ENCODE peak calls at places on chromosomes 7 and 10, in five cellular contexts. B, U, Q, S and F are unnamed samples.

GRCh38 chr10:3866347-3866746 is 81.3 kb upstream of the KLF6 start:
- DNase-seq in B (no peak), S (no peak), U (no peak), Q (no peak), F (no peak)

GRCh38 chr7:15291707-15292106 is 270.1 kb downstream of the AGMO start:
- DNase-seq in U (no peak), B (no peak), S (no peak), Q (no peak), F (no peak)

GRCh38 chr7:89334785-89335184 is 539.2 kb upstream of the TEX47 start:
- DNase-seq in U (peak), S (peak), Q (peak), B (no peak), F (no peak)

GRCh38 chr10:93267521-93267920 is 193.8 kb downstream of the CYP26A1 start:
- DNase-seq in B (no peak), Q (no peak), U (no peak), S (no peak), F (no peak)

GRCh38 chr7:158302274-158303070 is 285.2 kb downstream of the PTPRN2 start:
- DNase-seq in B (no peak), S (no peak), U (no peak), Q (no peak), F (no peak)

GRCh38 chr7:119086026-119086425 is 861.5 kb downstream of the ANKRD7 start:
- DNase-seq in U (no peak), B (no peak), S (no peak), Q (no peak), F (no peak)

GRCh38 chr7:143411976-143412708 is 3.5 kb upstream of the EPHA1 start:
- DNase-seq in S (no peak), Q (no peak), B (no peak), U (no peak), F (no peak)

GRCh38 chr7:4042402-4042801 is 639.7 kb upstream of the FOXK1 start:
- DNase-seq in S (no peak), U (peak), Q (no peak), B (no peak), F (no peak)

GRCh38 chr7:150335101-150335773 is 6.2 kb downstream of the RARRES2 start:
- DNase-seq in U (no peak), Q (no peak), B (no peak), S (no peak), F (no peak)

GRCh38 chr10:112696587-112696986 is 249.6 kb downstream of the VTI1A start:
- DNase-seq in S (no peak), U (no peak), B (no peak), Q (no peak), F (no peak)

GRCh38 chr10:14560794-14561765 is 213.6 kb downstream of the FAM107B start:
- DNase-seq in B (no peak), Q (no peak), S (no peak), U (no peak), F (no peak)

GRCh38 chr7:148264933-148265557 is 325.5 kb upstream of the C7orf33 start:
- DNase-seq in Q (peak), S (peak), U (peak), B (peak), F (peak)

GRCh38 chr10:77446700-77447099 is 190.9 kb downstream of the KCNMA1 start:
- DNase-seq in S (no peak), Q (no peak), U (no peak), B (no peak), F (no peak)

GRCh38 chr7:16734148-16734726 is 19.3 kb upstream of the TSPAN13 start:
- DNase-seq in U (no peak), Q (no peak), S (no peak), B (no peak), F (no peak)

GRCh38 chr10:15642095-15642494 is 77.6 kb downstream of the ITGA8 start:
- DNase-seq in Q (no peak), U (no peak), S (no peak), B (no peak), F (no peak)

GRCh38 chr10:11401314-11402222 is 209.9 kb downstream of the USP6NL start:
- DNase-seq in Q (no peak), U (no peak), S (no peak), B (no peak), F (no peak)

GRCh38 chr7:155324012-155324917 is 26.6 kb downstream of the INSIG1 start:
- DNase-seq in U (peak), S (no peak), B (peak), Q (no peak), F (no peak)

GRCh38 chr10:112999102-112999501 is 49.1 kb downstream of the TCF7L2 start:
- DNase-seq in S (no peak), U (no peak), B (no peak), Q (no peak), F (no peak)

GRCh38 chr10:112282086-112282485 is 1.1 kb upstream of the TECTB start:
- DNase-seq in U (no peak), B (no peak), Q (no peak), S (no peak), F (no peak)

GRCh38 chr10:22624289-22624738 is 90.1 kb downstream of the PIP4K2A start:
- DNase-seq in S (peak), B (no peak), U (no peak), Q (no peak), F (peak)

GRCh38 chr10:68543004-68543918 is 15.9 kb upstream of the SLC25A16 start:
- DNase-seq in Q (peak), U (no peak), B (peak), S (peak), F (peak)

GRCh38 chr7:36526720-36527548 is 137.3 kb downstream of the ANLN start:
- DNase-seq in B (peak), U (no peak), Q (peak), S (no peak), F (peak)

GRCh38 chr10:73908853-73909611 is 1.9 kb upstream of the PLAU start:
- DNase-seq in U (no peak), S (peak), Q (no peak), B (peak), F (peak)

GRCh38 chr10:27783660-27784059 is 38.0 kb upstream of the MKX start:
- DNase-seq in B (peak), S (peak), Q (peak), U (no peak), F (no peak)

GRCh38 chr7:151993977-151994676 is 31.3 kb upstream of the GALNT11 start:
- DNase-seq in B (no peak), U (no peak), S (no peak), Q (no peak), F (no peak)

GRCh38 chr7:100893910-100894763 is 1.6 kb downstream of the ACHE start:
- DNase-seq in B (peak), U (peak), Q (no peak), S (no peak), F (no peak)

DNA sequence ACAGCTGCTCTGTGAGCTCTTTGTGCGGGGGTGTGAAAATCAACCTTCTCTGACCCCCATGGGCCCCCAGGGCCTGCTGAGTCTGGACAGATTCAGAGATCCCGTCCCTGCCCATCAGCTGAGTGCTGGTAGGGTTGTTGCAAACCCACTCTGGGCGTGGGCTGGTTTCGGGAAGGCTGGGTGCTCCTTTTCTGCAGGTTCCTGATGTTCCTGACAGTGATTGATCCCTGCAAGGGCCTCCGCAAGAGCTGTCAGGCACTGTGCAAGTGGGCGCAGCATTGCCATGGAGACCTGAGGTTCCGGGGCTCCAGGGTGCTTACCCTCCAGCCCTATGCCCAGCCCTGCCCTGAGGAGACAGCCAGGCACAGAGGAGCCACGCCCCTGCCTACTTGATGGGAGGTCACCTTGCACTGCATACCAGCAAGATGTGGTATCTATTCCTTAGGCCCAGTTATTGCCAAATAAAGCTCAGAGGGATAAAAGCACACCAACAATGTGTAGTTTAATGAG is 44.3 kb upstream of the INPP5A start:
- DNase-seq in B (no peak), S (no peak), U (no peak), Q (no peak), F (no peak)
- TF ChIP-seq SIN3A in B (no peak), S (no peak), U (no peak), Q (no peak), F (no peak)

GRCh38 chr10:55500931-55501559 is 700.0 kb upstream of the PCDH15 start:
- DNase-seq in B (peak), U (peak), S (peak), Q (no peak), F (peak)
- TF ChIP-seq SIN3A in B (no peak), U (no peak), S (no peak), Q (no peak), F (no peak)

GRCh38 chr10:30185916-30186315 is 126.5 kb upstream of the JCAD start:
- DNase-seq in B (no peak), U (no peak), Q (no peak), S (no peak), F (no peak)
- TF ChIP-seq SIN3A in B (no peak), U (no peak), Q (no peak), S (no peak), F (no peak)

DNA sequence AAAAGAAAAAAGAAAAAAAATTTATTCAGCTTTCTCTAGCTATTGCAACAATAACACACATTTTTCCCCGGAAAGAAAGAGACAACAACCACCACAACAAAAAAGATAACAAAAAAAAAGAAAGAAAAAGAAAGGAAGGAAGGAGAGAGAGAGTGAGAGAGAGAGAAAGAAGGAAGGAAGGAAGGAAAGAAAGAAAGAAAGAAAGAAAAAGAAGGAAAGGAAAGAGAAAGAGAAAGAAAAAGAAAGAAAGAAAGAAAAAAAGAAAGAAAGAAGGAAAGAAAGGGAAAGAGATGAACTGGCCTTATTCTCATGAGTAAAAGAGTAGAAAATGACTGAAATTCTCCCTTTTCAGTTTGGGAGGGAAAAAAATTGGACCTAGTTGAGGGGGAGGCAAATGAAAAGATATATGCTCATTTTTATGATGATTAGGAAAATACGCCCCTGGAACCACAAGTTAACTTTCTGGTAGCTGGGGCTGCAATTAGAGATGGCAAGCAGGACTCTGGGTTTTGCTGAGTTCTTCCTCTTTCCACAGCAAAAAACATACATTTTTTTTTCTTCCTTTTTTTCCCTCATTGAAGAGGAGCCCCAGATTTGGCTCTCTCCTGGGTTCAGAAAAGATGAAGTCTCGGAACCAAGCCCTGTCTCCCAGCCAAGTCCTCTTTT is 12.5 kb upstream of the PRDX3 start:
- DNase-seq in U (no peak), S (no peak), Q (no peak), B (no peak), F (no peak)
- TF ChIP-seq SIN3A in U (no peak), S (no peak), Q (no peak), B (no peak), F (no peak)

DNA sequence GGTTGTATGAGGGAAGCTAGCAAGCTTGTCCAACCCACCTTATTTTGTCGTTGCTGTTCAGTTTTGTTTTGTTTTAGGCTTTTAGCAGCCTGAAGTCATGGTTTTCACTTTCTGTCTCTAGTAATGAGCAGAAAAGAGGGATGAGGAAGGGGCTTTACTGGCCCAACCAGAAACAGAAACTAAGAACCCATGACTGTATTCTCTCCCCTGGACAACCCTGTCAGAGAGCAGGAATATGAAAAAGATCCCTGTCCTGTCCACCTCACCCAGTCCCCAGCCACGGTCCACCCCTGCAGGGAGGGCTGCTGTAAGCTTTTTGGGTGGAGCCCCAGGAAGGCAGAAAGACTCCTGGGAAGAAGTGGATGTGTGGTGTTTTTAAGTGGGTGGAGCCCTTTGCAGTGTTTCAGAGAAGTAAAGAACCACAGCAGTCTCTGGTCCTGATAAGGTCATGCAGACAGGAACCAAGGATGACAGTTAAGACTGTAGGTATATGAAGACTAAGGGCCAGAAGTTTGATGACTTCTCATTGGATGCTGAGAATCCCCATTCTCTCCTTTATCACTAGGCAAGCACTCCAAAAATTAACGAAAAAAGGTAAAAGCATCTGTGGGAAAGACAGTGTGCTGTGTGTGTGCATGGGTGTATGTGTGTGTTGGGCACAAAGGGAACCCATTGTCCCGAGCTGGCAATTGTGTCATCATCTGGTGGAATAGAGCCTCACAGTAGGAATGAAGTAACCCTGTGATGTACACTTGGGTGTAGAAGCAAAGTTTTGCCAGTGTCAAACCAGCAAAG is 13.8 kb downstream of the MRPL32 start:
- DNase-seq in Q (no peak), S (no peak), U (no peak), B (peak), F (no peak)
- TF ChIP-seq SIN3A in Q (no peak), S (no peak), U (no peak), B (no peak), F (no peak)

DNA sequence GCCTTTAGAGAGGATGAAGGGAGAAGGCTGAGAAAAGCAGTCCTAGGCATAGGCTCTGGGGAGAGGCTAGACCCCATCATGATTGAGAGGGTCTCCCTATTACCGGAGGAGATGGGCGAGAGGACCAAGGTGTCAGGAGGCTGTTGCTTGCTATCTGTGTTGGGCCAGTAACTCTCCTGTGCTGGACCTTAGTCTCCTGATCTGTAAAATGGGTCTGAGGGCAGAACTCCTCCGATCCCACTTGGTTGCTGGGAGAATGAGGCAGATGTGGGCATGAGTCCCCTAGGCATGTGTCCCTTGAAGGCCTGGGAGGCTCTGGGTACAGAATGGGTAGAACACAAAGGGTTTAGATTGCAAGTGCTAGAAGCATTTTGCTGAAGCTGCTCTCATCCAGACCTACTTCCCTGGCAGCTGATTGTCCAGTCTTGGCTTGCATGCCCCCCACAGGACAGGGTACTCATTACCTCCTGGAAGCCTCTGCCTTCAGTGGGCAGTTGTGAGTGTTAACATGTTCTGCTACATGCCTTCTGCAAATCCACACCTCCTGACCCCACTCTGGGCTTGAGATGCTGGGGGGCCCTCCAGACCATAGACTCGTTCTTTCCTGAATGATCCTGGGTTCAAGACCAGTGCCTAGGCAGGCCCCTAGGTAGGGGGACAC is 4.4 kb downstream of the ZMIZ1 start:
- DNase-seq in U (no peak), B (no peak), Q (no peak), S (no peak), F (no peak)
- TF ChIP-seq SIN3A in U (no peak), B (no peak), Q (no peak), S (peak), F (no peak)

GRCh38 chr7:130667593-130668257 is 823 bp downstream of the COPG2 start:
- DNase-seq in U (peak), B (no peak), Q (no peak), S (no peak), F (no peak)

GRCh38 chr7:130672146-130672545 is 3.6 kb upstream of the COPG2 start:
- DNase-seq in S (no peak), Q (no peak), B (no peak), U (no peak), F (no peak)

GRCh38 chr7:130668258-130669050 is at the start of gene COPG2:
- DNase-seq in Q (peak), U (peak), S (peak), B (peak), F (peak)

GRCh38 chr7:130673066-130673465 is 4.5 kb upstream of the COPG2 start:
- DNase-seq in B (no peak), Q (no peak), S (no peak), U (no peak), F (no peak)

GRCh38 chr7:130669051-130669700 is 628 bp upstream of the COPG2 start:
- DNase-seq in U (no peak), B (peak), S (no peak), Q (no peak), F (no peak)
- TF ChIP-seq SIN3A in U (no peak), B (no peak), S (no peak), Q (no peak), F (no peak)

GRCh38 chr10:63700935-63701263 is 179.7 kb downstream of the REEP3 start:
- DNase-seq in B (no peak), S (no peak), Q (no peak), U (no peak), F (no peak)
- TF ChIP-seq SIN3A in B (no peak), S (no peak), Q (no peak), U (no peak), F (no peak)

GRCh38 chr7:107130487-107131220 is 38.1 kb upstream of the HBP1 start:
- DNase-seq in S (peak), B (no peak), U (no peak), Q (no peak), F (no peak)
- TF ChIP-seq SIN3A in S (no peak), B (no peak), U (no peak), Q (no peak), F (no peak)

GRCh38 chr10:51162002-51162401 is 87.7 kb downstream of the PRKG1 start:
- DNase-seq in S (no peak), B (no peak), U (peak), Q (no peak), F (no peak)
- TF ChIP-seq SIN3A in S (no peak), B (no peak), U (no peak), Q (no peak), F (no peak)